ENCODE peak calls at places on chromosomes 4 and X, in four cellular contexts. U, X, Q and S are unnamed samples. For H3K36me3, the result is how much of the 10 kb centered on the place peaks cover.

GRCh38 chrX:148517191-148517590 is 16.8 kb downstream of the AFF2 start:
- DNase-seq in Q (no peak), X (no peak), U (no peak), S (no peak)

GRCh38 chr4:115453416-115453815 is 340.0 kb upstream of the NDST4 start:
- DNase-seq in X (no peak), U (peak), Q (no peak), S (peak)

GRCh38 chr4:19678763-19679162 is 572.9 kb upstream of the SLIT2 start:
- DNase-seq in Q (no peak), X (no peak), U (no peak), S (no peak)

GRCh38 chr4:101439926-101440325 is 92.6 kb upstream of the PPP3CA start:
- DNase-seq in X (no peak), Q (no peak), U (no peak), S (no peak)

GRCh38 chr4:16001484-16001858 is 38.5 kb upstream of the FGFBP2 start:
- DNase-seq in U (peak), Q (peak), X (peak), S (peak)

GRCh38 chr4:14262221-14262620 is 634.7 kb upstream of the BOD1L1 start:
- DNase-seq in Q (no peak), U (no peak), X (no peak), S (no peak)

GRCh38 chrX:152896450-152896849 is 1.4 kb upstream of the ZNF185 start:
- DNase-seq in U (no peak), Q (no peak), X (no peak), S (no peak)

GRCh38 chrX:50448565-50448964 is 22.1 kb downstream of the DGKK start:
- DNase-seq in U (peak), Q (no peak), X (no peak), S (peak)

GRCh38 chr4:66331761-66332160 is 661.5 kb upstream of the EPHA5 start:
- DNase-seq in X (no peak), U (no peak), Q (no peak), S (no peak)

GRCh38 chr4:123398803-123399637 is 2.4 kb downstream of the SPRY1 start:
- DNase-seq in U (peak), Q (peak), X (peak), S (peak)

GRCh38 chr4:111362891-111363290 is 740.0 kb upstream of the PITX2 start:
- DNase-seq in X (no peak), Q (peak), U (no peak), S (no peak)

GRCh38 chr4:8200302-8200975 is 1.3 kb downstream of the SH3TC1 start:
- DNase-seq in U (peak), X (no peak), Q (peak), S (peak)

GRCh38 chrX:41759817-41760216 is 35.8 kb downstream of the GPR82 start:
- DNase-seq in U (peak), Q (no peak), X (no peak), S (no peak)

DNA sequence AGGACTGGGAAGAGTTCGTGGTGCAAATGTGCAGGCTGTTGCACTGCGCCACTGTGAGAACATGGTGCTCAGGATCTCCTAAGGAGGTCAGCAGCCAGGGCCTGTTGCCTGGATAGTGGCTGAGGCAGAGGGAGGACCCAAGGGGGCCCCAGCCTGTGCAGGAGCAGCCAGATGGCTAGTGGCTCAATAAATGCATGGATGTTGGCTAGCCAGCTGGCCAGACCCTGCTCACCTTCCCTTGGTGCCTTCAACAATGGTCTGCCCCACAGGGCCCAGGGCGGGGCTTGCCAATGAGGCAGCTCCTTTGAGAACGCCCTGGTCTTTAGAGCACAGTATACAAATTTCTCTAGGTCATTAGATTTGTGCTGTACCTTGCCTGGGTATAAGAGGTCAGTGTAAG is 67.4 kb downstream of the TNIP2 start:
- DNase-seq in Q (no peak), U (no peak), X (no peak), S (no peak)
- H3K36me3 ChIP-seq in Q (under half), U (under half), X (half or more), S (under half)

GRCh38 chr4:186707996-186708395 is 15.7 kb downstream of the FAT1 start:
- DNase-seq in X (no peak), U (no peak), Q (no peak), S (no peak)
- H3K36me3 ChIP-seq in X (under half), U (under half), Q (under half), S (under half)

GRCh38 chrX:48913605-48914366 is 2.3 kb upstream of the SLC35A2 start:
- DNase-seq in U (no peak), X (no peak), Q (no peak), S (no peak)
- H3K36me3 ChIP-seq in U (under half), X (under half), Q (under half), S (under half)

GRCh38 chrX:139758809-139759208 is 50.8 kb upstream of the MCF2 start:
- DNase-seq in U (peak), Q (no peak), X (no peak), S (no peak)
- H3K36me3 ChIP-seq in U (under half), Q (under half), X (under half), S (under half)

GRCh38 chr4:145845118-145845517 is 93.5 kb downstream of the ZNF827 start:
- DNase-seq in U (no peak), Q (no peak), X (no peak), S (no peak)

GRCh38 chr4:145842224-145842887 is 96.3 kb downstream of the ZNF827 start:
- DNase-seq in U (no peak), Q (no peak), X (no peak), S (no peak)

GRCh38 chr4:145843651-145844050 is 95.0 kb downstream of the ZNF827 start:
- DNase-seq in X (no peak), Q (no peak), U (no peak), S (no peak)

GRCh38 chr4:145840801-145841200 is 97.8 kb downstream of the ZNF827 start:
- DNase-seq in X (no peak), Q (no peak), U (no peak), S (no peak)

GRCh38 chr4:145843148-145843547 is 95.5 kb downstream of the ZNF827 start:
- DNase-seq in U (no peak), Q (no peak), X (no peak), S (no peak)
- H3K36me3 ChIP-seq in U (under half), Q (under half), X (under half), S (under half)

GRCh38 chr4:75494563-75494962 is 19.6 kb downstream of the RCHY1 start:
- DNase-seq in X (no peak), Q (no peak), U (no peak), S (no peak)
- H3K36me3 ChIP-seq in X (under half), Q (under half), U (under half), S (under half)

GRCh38 chr4:108070775-108071174 is 81.1 kb downstream of the HADH start:
- DNase-seq in Q (no peak), U (no peak), X (no peak), S (no peak)

GRCh38 chr4:108072300-108072699 is 82.6 kb downstream of the HADH start:
- DNase-seq in Q (no peak), U (peak), X (peak), S (peak)

GRCh38 chr4:108068422-108068821 is 78.7 kb downstream of the HADH start:
- DNase-seq in U (no peak), Q (no peak), X (no peak), S (no peak)
- H3K36me3 ChIP-seq in U (under half), Q (under half), X (under half), S (under half)

GRCh38 chr4:47891928-47892327 is 22.5 kb downstream of the NFXL1 start:
- DNase-seq in Q (no peak), X (no peak), U (no peak), S (no peak)
- H3K36me3 ChIP-seq in Q (under half), X (under half), U (under half), S (under half)

GRCh38 chr4:185408432-185408831 is 11.8 kb downstream of the ANKRD37 start:
- DNase-seq in Q (no peak), X (no peak), U (no peak), S (no peak)

GRCh38 chr4:185399466-185399865 is 2.8 kb downstream of the ANKRD37 start:
- DNase-seq in Q (no peak), U (no peak), X (no peak), S (no peak)

DNA sequence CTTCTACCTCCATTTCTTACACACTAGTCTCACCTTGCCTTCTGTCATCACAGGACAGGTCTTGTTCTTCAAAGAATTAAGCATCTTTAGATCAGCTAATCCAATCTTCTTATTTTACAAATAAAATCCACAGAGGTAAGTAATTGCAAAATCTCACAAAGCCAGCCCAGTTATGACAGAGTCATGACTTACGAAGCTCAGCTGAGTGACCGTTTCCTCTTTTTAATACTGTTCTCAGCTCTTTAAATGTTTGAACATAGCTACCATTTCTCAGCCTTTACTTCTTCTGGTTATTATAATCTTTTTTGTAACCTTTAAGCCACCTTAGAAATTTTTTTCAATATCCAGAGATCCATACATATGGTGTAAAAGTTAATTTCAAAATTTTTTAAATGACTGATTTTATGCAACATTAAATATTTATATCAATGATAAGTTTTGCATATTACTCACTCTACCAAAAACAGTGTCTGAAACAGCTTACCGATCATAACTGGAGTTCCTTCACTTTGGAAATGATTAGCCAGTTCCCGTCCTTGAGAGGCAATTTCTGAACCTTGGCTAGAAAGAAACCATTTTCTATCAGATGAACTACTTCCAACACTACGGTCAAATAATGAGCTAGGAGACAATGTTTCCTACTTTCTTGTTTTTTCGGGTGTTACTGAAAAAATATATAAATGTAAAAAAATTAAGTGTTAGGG is 8.8 kb downstream of the ANKRD37 start:
- DNase-seq in X (no peak), U (no peak), Q (no peak), S (no peak)
- H3K36me3 ChIP-seq in X (under half), U (under half), Q (under half), S (under half)

GRCh38 chr4:25750874-25751273 is 95.2 kb downstream of the SLC34A2 start:
- DNase-seq in U (no peak), X (no peak), Q (no peak), S (no peak)
- H3K36me3 ChIP-seq in U (under half), X (under half), Q (under half), S (under half)